ENCODE peak calls at places on chromosomes 12 and 14, in seven cellular contexts. F, P, M, I, B, X and K are unnamed samples.

GRCh38 chr12:99695050-99695449 is 47.5 kb downstream of the GARIN6 start:
- DNase-seq in F (no peak), P (no peak), M (no peak), I (no peak), B (no peak), X (no peak), K (no peak)

GRCh38 chr14:49857427-49858003 is 4.9 kb upstream of the NEMF start:
- DNase-seq in F (no peak), P (no peak), M (no peak), I (no peak), B (no peak), X (no peak), K (no peak)

GRCh38 chr12:25017336-25017735 is 68.4 kb upstream of the BCAT1 start:
- DNase-seq in F (peak), P (no peak), M (no peak), I (no peak), B (no peak), X (no peak), K (no peak)

GRCh38 chr14:105347587-105347968 is 33.0 kb downstream of the PACS2 start:
- DNase-seq in F (no peak), P (no peak), M (no peak), I (no peak), B (no peak), X (no peak), K (no peak)

GRCh38 chr14:55535521-55536207 is 44.3 kb upstream of the KTN1 start:
- DNase-seq in F (peak), P (no peak), M (no peak), I (no peak), B (no peak), X (no peak), K (no peak)

GRCh38 chr14:36662543-36663403 is 1.1 kb downstream of the PAX9 start:
- DNase-seq in F (no peak), P (no peak), M (no peak), I (no peak), B (peak), X (no peak), K (no peak)

GRCh38 chr12:110252716-110253115 is 28.3 kb upstream of the ATP2A2 start:
- DNase-seq in F (no peak), P (no peak), M (peak), I (no peak), B (no peak), X (no peak), K (no peak)

GRCh38 chr12:116067892-116068291 is 209.6 kb downstream of the MED13L start:
- DNase-seq in F (peak), P (no peak), M (no peak), I (no peak), B (no peak), X (no peak), K (no peak)

GRCh38 chr14:104081951-104082464 is 3.5 kb upstream of the ASPG start:
- DNase-seq in F (no peak), P (no peak), M (no peak), I (no peak), B (no peak), X (no peak), K (no peak)

GRCh38 chr12:45263587-45263986 is 47.7 kb downstream of the ANO6 start:
- DNase-seq in F (no peak), P (no peak), M (no peak), I (no peak), B (no peak), X (no peak), K (no peak)

GRCh38 chr14:90970167-90970600 is 90.3 kb downstream of the RPS6KA5 start:
- DNase-seq in F (peak), P (no peak), M (no peak), I (no peak), B (no peak), X (no peak), K (no peak)

GRCh38 chr12:59088673-59089072 is 168.4 kb upstream of the LRIG3 start:
- DNase-seq in F (no peak), P (no peak), M (no peak), I (no peak), B (no peak), X (no peak), K (no peak)

GRCh38 chr12:7937867-7938506 is 2.0 kb upstream of the SLC2A3 start:
- DNase-seq in F (peak), P (no peak), M (no peak), I (peak), B (no peak), X (no peak), K (no peak)

GRCh38 chr14:54606631-54607133 is 39.8 kb downstream of the SAMD4A start:
- DNase-seq in F (peak), P (peak), M (no peak), I (no peak), B (no peak), X (no peak), K (no peak)

GRCh38 chr12:14567311-14568195 is at the start of gene PLBD1:
- DNase-seq in F (peak), P (peak), M (peak), I (peak), B (peak), X (no peak), K (peak)

GRCh38 chr12:50032516-50033316 is 7.4 kb upstream of the RACGAP1 start:
- DNase-seq in F (no peak), P (no peak), M (no peak), I (no peak), B (no peak), X (no peak), K (no peak)

GRCh38 chr14:74550071-74550470 is 56.5 kb downstream of the ISCA2 start:
- DNase-seq in F (no peak), P (no peak), M (no peak), I (no peak), B (no peak), X (no peak), K (no peak)

GRCh38 chr14:42241101-42241500 is 634.4 kb downstream of the LRFN5 start:
- DNase-seq in F (no peak), P (no peak), M (no peak), I (no peak), B (no peak), X (no peak), K (no peak)

GRCh38 chr14:95349241-95349640 is 29.5 kb upstream of the CLMN start:
- DNase-seq in F (no peak), P (no peak), M (no peak), I (no peak), B (no peak), X (no peak), K (no peak)

GRCh38 chr12:97642906-97643305 is 180.3 kb downstream of the RMST start:
- DNase-seq in F (no peak), P (no peak), M (no peak), I (no peak), B (no peak), X (no peak), K (no peak)

GRCh38 chr14:98728024-98728423 is 544.0 kb downstream of the BCL11B start:
- DNase-seq in F (no peak), P (no peak), M (no peak), I (no peak), B (no peak), X (no peak), K (no peak)

GRCh38 chr12:92654929-92655328 is 47.9 kb upstream of the PLEKHG7 start:
- DNase-seq in F (no peak), P (no peak), M (peak), I (no peak), B (no peak), X (no peak), K (no peak)

GRCh38 chr14:51525705-51526104 is 126.0 kb upstream of the FRMD6 start:
- DNase-seq in F (peak), P (no peak), M (no peak), I (no peak), B (no peak), X (no peak), K (no peak)

GRCh38 chr12:6605425-6606330 is 1.5 kb downstream of the CHD4 start:
- DNase-seq in F (peak), P (no peak), M (no peak), I (no peak), B (no peak), X (no peak), K (peak)

GRCh38 chr12:77151030-77151429 is 85.7 kb upstream of the E2F7 start:
- DNase-seq in F (no peak), P (no peak), M (no peak), I (no peak), B (no peak), X (no peak), K (no peak)

GRCh38 chr14:61103541-61104339 is 122.7 kb downstream of the SLC38A6 start:
- DNase-seq in F (peak), P (peak), M (peak), I (peak), B (no peak), X (no peak), K (no peak)

GRCh38 chr12:45130881-45131281 is 80.0 kb upstream of the DBX2 start:
- DNase-seq in F (peak), P (peak), M (peak), I (peak), B (peak), X (peak), K (peak)

GRCh38 chr12:117098361-117099217 is 627 bp downstream of the TESC start:
- DNase-seq in F (no peak), P (no peak), M (no peak), I (peak), B (no peak), X (no peak), K (no peak)

GRCh38 chr12:27653661-27654060 is 42.6 kb upstream of the REP15 start:
- DNase-seq in F (no peak), P (no peak), M (no peak), I (no peak), B (no peak), X (no peak), K (no peak)

GRCh38 chr12:645563-646071 is 17.6 kb downstream of the NINJ2 start:
- DNase-seq in F (peak), P (peak), M (peak), I (no peak), B (no peak), X (no peak), K (peak)

GRCh38 chr14:103081951-103082350 is 2.1 kb upstream of the LBHD2 start:
- DNase-seq in F (no peak), P (no peak), M (no peak), I (no peak), B (no peak), X (no peak), K (no peak)

GRCh38 chr14:57820581-57820980 is 45.3 kb downstream of the SLC35F4 start:
- DNase-seq in F (no peak), P (no peak), M (no peak), I (no peak), B (no peak), X (no peak), K (no peak)

GRCh38 chr12:89454080-89454848 is 70.3 kb downstream of the GALNT4 start:
- DNase-seq in F (no peak), P (no peak), M (no peak), I (no peak), B (no peak), X (no peak), K (no peak)

GRCh38 chr12:42794811-42795210 is 205.3 kb upstream of the PRICKLE1 start:
- DNase-seq in F (peak), P (no peak), M (no peak), I (no peak), B (no peak), X (no peak), K (no peak)

GRCh38 chr14:23571701-23572523 is 4.3 kb upstream of the AP1G2 start:
- DNase-seq in F (no peak), P (no peak), M (no peak), I (no peak), B (no peak), X (no peak), K (no peak)

GRCh38 chr14:103512701-103513611 is 9.7 kb downstream of the CKB start:
- DNase-seq in F (no peak), P (peak), M (peak), I (no peak), B (no peak), X (no peak), K (peak)

GRCh38 chr12:32166510-32166909 is 59.9 kb downstream of the BICD1 start:
- DNase-seq in F (no peak), P (no peak), M (no peak), I (no peak), B (no peak), X (no peak), K (no peak)

GRCh38 chr12:111767362-111768158 is 827 bp downstream of the ALDH2 start:
- DNase-seq in F (peak), P (no peak), M (no peak), I (no peak), B (no peak), X (no peak), K (no peak)